ENCODE peak calls at places on chromosomes 7 and 10, in four cellular contexts. T is ovary, L is HuH-7, Q is fibroblast of pulmonary artery. P is an unnamed sample.

GRCh38 chr10:45008524-45009161 is 7.9 kb downstream of the ZNF22 start:
- DNase-seq in Q (peak; percentile 94), L (peak; percentile 33), T (peak; percentile 38), P (no peak)

GRCh38 chr7:112292162-112292561 is 85.7 kb downstream of the ZNF277 start:
- DNase-seq in Q (no peak), T (no peak), L (no peak), P (no peak)

GRCh38 chr10:117002206-117002605 is 2.8 kb downstream of the SHTN1 start:
- DNase-seq in T (no peak), Q (no peak), L (no peak), P (no peak)

GRCh38 chr7:138116156-138116555 is 39.9 kb downstream of the AKR1D1 start:
- DNase-seq in L (no peak), T (no peak), Q (peak; percentile 92), P (no peak)

GRCh38 chr7:116588225-116588624 is 63.4 kb downstream of the CAV1 start:
- DNase-seq in T (no peak), L (no peak), Q (peak; percentile 67), P (no peak)

GRCh38 chr7:17646181-17646956 is 293.9 kb downstream of the SNX13 start:
- DNase-seq in Q (peak; percentile 80), T (no peak), L (no peak), P (no peak)

GRCh38 chr7:40721344-40721949 is 586.6 kb downstream of the SUGCT start:
- DNase-seq in Q (no peak), T (no peak), L (no peak), P (no peak)

GRCh38 chr10:33265621-33266020 is 68.8 kb downstream of the NRP1 start:
- DNase-seq in L (no peak), T (no peak), Q (no peak), P (no peak)

GRCh38 chr7:139798221-139798620 is 20.4 kb upstream of the HIPK2 start:
- DNase-seq in Q (no peak), T (no peak), L (no peak), P (no peak)

GRCh38 chr7:123612024-123612423 is 10.4 kb downstream of the ASB15 start:
- DNase-seq in L (peak; percentile 25), Q (no peak), T (no peak), P (no peak)

GRCh38 chr7:73473636-73474035 is 40.1 kb downstream of the FZD9 start:
- DNase-seq in T (no peak), Q (no peak), L (no peak), P (no peak)

GRCh38 chr10:100658269-100658668 is 87.1 kb upstream of the PAX2 start:
- DNase-seq in T (no peak), L (no peak), Q (no peak), P (no peak)

GRCh38 chr10:2908851-2909630 is 158.3 kb upstream of the PFKP start:
- DNase-seq in L (no peak), T (no peak), Q (no peak), P (no peak)

GRCh38 chr10:101292194-101293006 is 61.6 kb upstream of the BTRC start:
- DNase-seq in T (no peak), L (peak; percentile 49), Q (no peak), P (peak; percentile 34)

GRCh38 chr10:130423455-130424305 is 287.5 kb downstream of the GLRX3 start:
- DNase-seq in T (no peak), L (no peak), Q (no peak), P (no peak)

GRCh38 chr10:26457088-26457487 is 18.9 kb downstream of the APBB1IP start:
- DNase-seq in T (no peak), L (no peak), Q (no peak), P (no peak)